ENCODE peak calls at places on chromosomes 2 and 18, in nine cellular contexts. O is left ventricle myocardium inferior; P is psoas muscle; V is right cardiac atrium; T is CD8-positive, alpha-beta T cell; M is cardiac muscle cell; A is heart left ventricle; S is Peyer's patch; Q is OCI-LY7. U is an unnamed sample.
A peak's percentile ranks its signal among the peaks of the same experiment; 100 is the strongest.

GRCh38 chr2:229445501-229446294 is 174.6 kb upstream of the PID1 start:
- DNase-seq in O (peak; percentile 31), P (peak; percentile 75), V (peak; percentile 75), T (no peak), M (peak; percentile 70), A (peak; percentile 57), S (no peak), Q (no peak), U (no peak)

GRCh38 chr2:8395718-8396117 is 286.1 kb upstream of the ID2 start:
- DNase-seq in O (no peak), P (no peak), V (no peak), T (no peak), M (no peak), A (no peak), S (no peak), Q (no peak), U (no peak)

GRCh38 chr2:30113617-30114293 is 33.1 kb upstream of the YPEL5 start:
- DNase-seq in O (no peak), P (no peak), V (no peak), T (no peak), M (peak; percentile 64), A (no peak), S (no peak), Q (no peak), U (no peak)

GRCh38 chr2:237194906-237195305 is 109.2 kb downstream of the COPS8 start:
- DNase-seq in O (no peak), P (no peak), V (no peak), T (no peak), M (no peak), A (no peak), S (no peak), Q (no peak), U (no peak)

GRCh38 chr2:120436885-120437603 is 91.1 kb downstream of the INHBB start:
- DNase-seq in O (no peak), P (no peak), V (no peak), T (no peak), M (peak; percentile 29), A (no peak), S (no peak), Q (peak; percentile 5), U (no peak)

GRCh38 chr2:135948642-135949355 is 36.6 kb downstream of the DARS1 start:
- DNase-seq in O (no peak), P (no peak), V (no peak), T (no peak), M (peak; percentile 37), A (no peak), S (no peak), Q (no peak), U (no peak)

GRCh38 chr18:27005589-27005988 is 140.1 kb upstream of the AQP4 start:
- DNase-seq in O (no peak), P (no peak), V (no peak), T (no peak), M (peak; percentile 9), A (no peak), S (no peak), Q (peak; percentile 49), U (no peak)

GRCh38 chr2:66874411-66874810 is 439.5 kb downstream of the MEIS1 start:
- DNase-seq in O (no peak), P (no peak), V (no peak), T (no peak), M (no peak), A (no peak), S (no peak), Q (no peak), U (no peak)

GRCh38 chr2:62175728-62176127 is 20.2 kb upstream of the B3GNT2 start:
- DNase-seq in O (peak; percentile 40), P (no peak), V (peak; percentile 69), T (no peak), M (no peak), A (peak; percentile 69), S (no peak), Q (no peak), U (no peak)

GRCh38 chr2:96663829-96664228 is 21.3 kb downstream of the FER1L5 start:
- DNase-seq in O (no peak), P (no peak), V (no peak), T (no peak), M (no peak), A (no peak), S (no peak), Q (no peak), U (no peak)

GRCh38 chr2:99088017-99088416 is 53.5 kb upstream of the C2orf15 start:
- DNase-seq in O (no peak), P (no peak), V (no peak), T (no peak), M (peak; percentile 10), A (no peak), S (no peak), Q (no peak), U (no peak)

GRCh38 chr2:82013641-82014040 is 1709.1 kb upstream of the LRRTM1 start:
- DNase-seq in O (no peak), P (peak; percentile 18), V (no peak), T (no peak), M (no peak), A (no peak), S (no peak), Q (no peak), U (no peak)

GRCh38 chr2:95277246-95277906 is 3.1 kb downstream of the PROM2 start:
- DNase-seq in O (peak; percentile 5), P (peak; percentile 23), V (peak; percentile 7), T (no peak), M (peak; percentile 9), A (peak; percentile 15), S (no peak), Q (peak; percentile 6), U (no peak)

GRCh38 chr2:42048318-42049251 is 764 bp downstream of the PKDCC start:
- DNase-seq in O (no peak), P (peak; percentile 65), V (peak; percentile 69), T (no peak), M (peak; percentile 31), A (peak; percentile 54), S (no peak), Q (no peak), U (no peak)

GRCh38 chr2:64880193-64880951 is 108.8 kb upstream of the SLC1A4 start:
- DNase-seq in O (no peak), P (no peak), V (no peak), T (no peak), M (no peak), A (no peak), S (no peak), Q (no peak), U (no peak)

DNA sequence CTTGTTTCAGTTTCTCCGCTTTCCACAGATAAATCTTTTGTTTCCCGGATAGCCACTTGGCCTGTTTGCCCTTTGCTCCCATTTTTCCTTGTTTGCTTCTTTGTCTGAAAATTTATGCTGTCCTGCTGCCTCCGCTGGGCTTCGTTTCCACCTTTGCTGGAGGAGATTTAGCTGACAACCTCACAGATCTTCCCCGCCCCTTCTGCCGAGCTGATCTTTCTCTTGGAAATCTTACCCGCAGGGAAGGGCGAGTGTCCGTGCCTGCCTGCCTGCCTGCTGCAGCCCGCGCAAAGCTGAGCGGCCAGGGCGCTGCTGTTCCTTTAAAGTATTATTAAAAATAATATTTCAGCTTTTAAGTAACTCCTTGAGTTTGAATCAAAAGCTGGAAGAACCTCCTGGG is 1.4 kb upstream of the XRCC5 start:
- DNase-seq in O (no peak), P (no peak), V (no peak), T (no peak), M (peak; percentile 21), A (no peak), S (no peak), Q (no peak), U (no peak)
- H3K4me1 ChIP-seq in O (peaks cover 42% of the 10 kb centered on the region), P (peaks cover 10% of the 10 kb centered on the region), V (no peaks in the 10 kb centered on the region), T (peaks cover 32% of the 10 kb centered on the region), M (peaks cover 15% of the 10 kb centered on the region), A (peaks cover 10% of the 10 kb centered on the region), S (peaks cover 5% of the 10 kb centered on the region), Q (peaks cover 34% of the 10 kb centered on the region), U (peaks cover 2% of the 10 kb centered on the region)

DNA sequence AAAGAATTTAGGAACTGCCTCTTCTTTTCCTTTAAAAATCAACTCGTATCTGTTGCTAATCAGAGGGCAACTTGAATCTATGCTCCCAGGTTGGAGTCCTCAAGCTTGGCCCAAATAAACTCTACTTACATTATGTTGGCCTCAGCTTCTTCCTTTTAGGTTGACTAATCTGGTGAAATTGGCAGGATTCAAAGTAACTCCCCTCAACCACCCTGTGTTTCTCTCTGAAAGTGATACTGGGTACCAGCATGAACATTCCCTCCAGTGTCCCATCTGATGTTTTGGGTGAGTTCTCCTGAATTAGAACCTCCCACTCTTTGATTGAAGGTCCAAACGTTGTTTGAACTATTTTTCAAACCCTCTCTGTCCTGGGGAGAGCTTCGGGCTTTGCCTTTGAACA is 41.3 kb upstream of the MSH6 start:
- DNase-seq in O (no peak), P (no peak), V (no peak), T (no peak), M (no peak), A (no peak), S (no peak), Q (no peak), U (no peak)
- H3K27ac ChIP-seq in O (no peak overlapping the region), P (no peak overlapping the region), V (no peak overlapping the region), T (no peak overlapping the region), M (no peak overlapping the region), A (no peak overlapping the region), S (no peak overlapping the region), Q (peak overlapping the region; percentile 32), U (no peak overlapping the region)

DNA sequence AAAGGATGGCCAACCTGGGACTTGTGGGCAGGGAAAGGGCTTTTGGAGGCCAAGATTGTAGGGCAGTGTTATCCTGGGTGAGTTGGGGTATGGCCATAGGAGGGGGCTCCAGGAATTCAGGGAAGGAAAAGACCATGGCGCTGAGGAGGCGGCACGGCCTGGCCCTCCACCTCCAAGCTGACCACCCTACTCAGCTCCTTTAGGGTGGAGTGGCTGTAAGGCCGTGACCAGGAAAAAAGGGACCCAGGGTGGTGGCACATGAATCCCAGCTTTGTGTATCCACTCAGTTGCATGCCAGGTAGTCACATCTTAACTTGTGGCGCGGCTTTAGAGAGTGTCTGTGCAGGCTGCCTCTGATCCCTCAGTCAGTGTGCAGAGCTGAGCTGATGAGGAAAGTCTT is 168.1 kb downstream of the AGAP1 start:
- DNase-seq in O (no peak), P (no peak), V (no peak), T (no peak), M (no peak), A (no peak), S (no peak), Q (no peak), U (no peak)
- H3K4me1 ChIP-seq in O (peaks cover 40% of the 10 kb centered on the region), P (peaks cover 15% of the 10 kb centered on the region), V (peaks cover 8% of the 10 kb centered on the region), T (no peaks in the 10 kb centered on the region), M (peaks cover 25% of the 10 kb centered on the region), A (peaks cover 10% of the 10 kb centered on the region), S (peaks cover 8% of the 10 kb centered on the region), Q (no peaks in the 10 kb centered on the region), U (no peaks in the 10 kb centered on the region)

DNA sequence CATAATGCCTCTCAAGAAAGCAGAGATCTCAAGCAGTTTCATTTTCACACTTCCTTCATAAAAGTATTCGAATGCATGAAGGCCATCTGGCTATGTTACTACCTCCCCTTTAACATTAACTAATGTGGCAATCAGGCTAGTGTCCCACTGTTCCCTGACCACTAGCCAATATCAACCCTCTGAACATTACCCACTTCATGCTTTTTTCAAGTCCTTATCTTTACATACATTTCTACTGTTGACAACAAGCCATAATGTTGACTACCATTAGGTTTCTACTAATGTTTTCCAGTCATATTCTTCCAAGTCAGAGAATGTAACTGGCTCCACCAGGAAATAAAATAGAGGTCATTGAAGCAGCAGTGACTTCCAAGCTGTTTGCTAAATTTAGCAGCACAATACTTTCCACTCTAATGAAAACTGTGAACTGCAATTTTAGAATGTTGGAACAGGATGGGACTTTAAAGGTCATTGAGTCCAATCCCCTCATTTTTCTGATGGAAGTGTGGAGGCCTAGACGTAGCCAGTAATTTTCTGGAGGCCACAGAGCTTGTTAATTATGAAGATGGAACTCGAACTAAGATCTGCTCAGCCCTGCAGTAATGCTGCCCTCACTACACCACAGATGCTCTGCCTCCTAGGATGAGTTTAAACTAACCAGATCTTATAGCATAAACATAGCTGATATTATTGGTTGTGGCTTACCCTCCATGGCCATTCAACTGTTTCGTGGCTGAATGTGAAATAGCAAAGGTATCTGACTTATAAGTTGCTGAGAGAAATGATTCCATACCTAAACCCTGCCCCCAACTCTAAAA is 630 bp upstream of the PPP1R1C start:
- DNase-seq in O (no peak), P (no peak), V (no peak), T (no peak), M (peak; percentile 10), A (no peak), S (no peak), Q (no peak), U (no peak)
- H3K27ac ChIP-seq in O (peak overlapping the region; percentile 84), P (peak overlapping the region; percentile 1), V (peak overlapping the region; percentile 75), T (no peak overlapping the region), M (peak overlapping the region; percentile 72), A (peak overlapping the region; percentile 62), S (no peak overlapping the region), Q (no peak overlapping the region), U (peak overlapping the region; percentile 62)